ENCODE peak calls at places on chromosomes 16 and 17, in five cellular contexts. A, D, J, T and R are unnamed samples. For H3K4me1, the result is how much of the 10 kb centered on the place peaks cover.

GRCh38 chr16:57844416-57845030 is 42.2 kb upstream of the KIFC3 start:
- DNase-seq in A (no peak), D (no peak), J (no peak), T (no peak), R (no peak)

GRCh38 chr17:33469911-33470310 is 176.8 kb upstream of the ASIC2 start:
- DNase-seq in A (peak), D (no peak), J (no peak), T (no peak), R (no peak)

GRCh38 chr17:81722184-81723120 is 10.4 kb downstream of the SLC25A10 start:
- DNase-seq in A (peak), D (no peak), J (no peak), T (peak), R (no peak)

GRCh38 chr17:19002805-19003542 is 1.6 kb downstream of the FAM83G start:
- DNase-seq in A (peak), D (no peak), J (no peak), T (no peak), R (no peak)

GRCh38 chr16:49441366-49441780 is 67.8 kb downstream of the C16orf78 start:
- DNase-seq in A (peak), D (peak), J (peak), T (peak), R (peak)

GRCh38 chr17:81905993-81906392 is 4.0 kb downstream of the NPB start:
- DNase-seq in A (no peak), D (no peak), J (no peak), T (no peak), R (no peak)

GRCh38 chr17:77884967-77885641 is 73.4 kb upstream of the TNRC6C start:
- DNase-seq in A (no peak), D (no peak), J (no peak), T (no peak), R (no peak)

GRCh38 chr16:1777375-1778199 is 4.7 kb upstream of the MRPS34 start:
- DNase-seq in A (no peak), D (no peak), J (no peak), T (no peak), R (no peak)

GRCh38 chr16:88442811-88443576 is 10.1 kb upstream of the ZFPM1 start:
- DNase-seq in A (peak), D (peak), J (peak), T (peak), R (peak)

GRCh38 chr17:82882715-82883446 is 43.1 kb upstream of the ZNF750 start:
- DNase-seq in A (no peak), D (no peak), J (no peak), T (no peak), R (peak)

GRCh38 chr17:37461668-37462067 is 28.0 kb upstream of the DUSP14 start:
- DNase-seq in A (no peak), D (no peak), J (no peak), T (no peak), R (no peak)

GRCh38 chr17:32286518-32286900 is 20.9 kb downstream of the RHBDL3 start:
- DNase-seq in A (no peak), D (no peak), J (no peak), T (no peak), R (no peak)

GRCh38 chr17:5272313-5272712 is 9.8 kb upstream of the RABEP1 start:
- DNase-seq in A (no peak), D (no peak), J (no peak), T (no peak), R (no peak)

GRCh38 chr16:4787627-4788482 is at the start of gene SEPTIN12:
- DNase-seq in A (no peak), D (no peak), J (peak), T (no peak), R (no peak)

GRCh38 chr16:65229191-65229662 is 107.4 kb upstream of the CDH11 start:
- DNase-seq in A (peak), D (no peak), J (peak), T (no peak), R (no peak)

GRCh38 chr17:54891176-54891821 is 9.4 kb upstream of the TOM1L1 start:
- DNase-seq in A (peak), D (no peak), J (peak), T (peak), R (peak)

GRCh38 chr17:8345052-8345690 is 5.5 kb downstream of the ODF4 start:
- DNase-seq in A (no peak), D (no peak), J (no peak), T (no peak), R (no peak)

GRCh38 chr16:27239026-27239425 is 29.5 kb downstream of the NSMCE1 start:
- DNase-seq in A (no peak), D (no peak), J (no peak), T (no peak), R (no peak)

GRCh38 chr16:35148748-35149147 is 1689.3 kb downstream of the TP53TG3F start:
- DNase-seq in A (no peak), D (no peak), J (no peak), T (no peak), R (no peak)

GRCh38 chr17:29159286-29159860 is 20.8 kb downstream of the MYO18A start:
- DNase-seq in A (no peak), D (no peak), J (no peak), T (no peak), R (no peak)
- H3K27ac ChIP-seq in A (no peak), D (no peak), J (no peak), T (no peak), R (no peak)

DNA sequence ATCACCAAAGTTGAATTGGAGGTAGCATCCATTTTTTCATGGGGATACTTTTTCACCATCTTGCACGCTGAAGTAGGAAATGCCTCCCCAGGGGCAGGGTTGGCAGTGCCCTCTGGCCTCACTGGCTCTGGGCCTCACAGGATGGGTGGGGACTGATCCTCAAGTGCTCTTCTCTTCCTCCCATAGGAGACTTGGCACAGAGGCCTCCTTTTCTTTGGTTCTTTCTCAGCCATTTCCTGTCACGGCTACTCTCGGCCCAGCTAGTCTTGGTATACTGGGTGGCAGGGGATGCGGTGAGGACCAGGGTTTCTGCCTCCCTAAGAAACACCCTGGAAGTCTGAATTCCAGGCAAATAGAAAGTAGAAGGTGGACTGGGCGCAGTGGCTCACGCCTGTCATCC is 58.2 kb downstream of the PECAM1 start:
- DNase-seq in A (no peak), D (peak), J (no peak), T (no peak), R (no peak)
- H3K4me1 ChIP-seq in A (under half), D (half or more), J (under half), T (under half), R (under half)

GRCh38 chr17:61221181-61221580 is 178.5 kb upstream of the TBX2 start:
- DNase-seq in A (no peak), D (no peak), J (peak), T (no peak), R (no peak)
- H3K27ac ChIP-seq in A (no peak), D (no peak), J (peak), T (no peak), R (no peak)

DNA sequence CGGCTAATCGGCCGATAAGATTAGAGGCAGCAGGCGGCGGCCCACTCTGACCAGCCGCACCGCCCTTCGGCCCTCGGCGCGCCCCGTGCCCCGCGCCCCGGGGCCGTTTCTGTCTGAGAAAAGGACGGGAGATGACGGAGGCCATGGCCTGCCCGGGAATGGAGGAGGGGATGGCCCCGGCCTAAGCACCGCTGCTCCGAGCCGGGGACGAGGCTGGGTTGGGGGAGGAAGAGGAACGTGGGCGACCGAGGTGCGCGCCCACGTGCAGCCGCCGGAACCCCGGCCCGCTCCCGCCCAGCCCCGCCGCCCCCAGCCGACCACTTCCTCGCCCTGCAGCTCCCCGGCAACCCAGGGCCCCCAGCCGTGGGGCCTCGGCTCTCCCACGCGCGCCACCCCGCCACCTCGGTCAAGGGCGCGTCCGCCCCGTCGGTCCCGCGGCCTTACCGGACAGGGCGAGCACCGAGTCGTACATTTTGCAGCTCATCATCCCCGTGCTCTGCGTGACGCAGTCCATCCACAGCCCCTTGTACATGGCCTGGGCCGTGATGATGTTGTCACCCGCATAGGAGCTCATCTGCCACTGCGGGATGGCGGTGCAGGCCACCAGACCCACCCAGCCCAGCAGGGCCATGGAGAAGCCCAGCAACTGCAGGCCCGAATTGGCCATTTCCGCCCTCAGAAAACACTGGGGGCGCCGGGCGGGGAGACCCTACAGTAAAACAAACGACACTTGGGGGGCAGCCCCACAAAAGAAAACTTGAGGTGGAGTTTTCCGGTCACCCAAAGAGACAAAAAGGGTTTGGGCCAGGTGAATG is 694 bp downstream of the CLDN7 start:
- DNase-seq in A (no peak), D (no peak), J (peak), T (no peak), R (peak)
- H3K4me1 ChIP-seq in A (under half), D (under half), J (under half), T (under half), R (under half)

GRCh38 chr16:73000020-73000906 is 47.7 kb downstream of the ZFHX3 start:
- DNase-seq in A (peak), D (peak), J (no peak), T (no peak), R (no peak)

GRCh38 chr16:72996291-72997062 is 51.5 kb downstream of the ZFHX3 start:
- DNase-seq in A (no peak), D (no peak), J (no peak), T (no peak), R (no peak)

GRCh38 chr16:72995151-72995881 is 52.6 kb downstream of the ZFHX3 start:
- DNase-seq in A (no peak), D (no peak), J (peak), T (no peak), R (no peak)

GRCh38 chr16:72999541-73000019 is 48.3 kb downstream of the ZFHX3 start:
- DNase-seq in A (no peak), D (no peak), J (no peak), T (no peak), R (no peak)

GRCh38 chr16:72997141-72997542 is 50.8 kb downstream of the ZFHX3 start:
- DNase-seq in A (peak), D (no peak), J (no peak), T (no peak), R (no peak)
- H3K27ac ChIP-seq in A (no peak), D (no peak), J (no peak), T (no peak), R (no peak)

DNA sequence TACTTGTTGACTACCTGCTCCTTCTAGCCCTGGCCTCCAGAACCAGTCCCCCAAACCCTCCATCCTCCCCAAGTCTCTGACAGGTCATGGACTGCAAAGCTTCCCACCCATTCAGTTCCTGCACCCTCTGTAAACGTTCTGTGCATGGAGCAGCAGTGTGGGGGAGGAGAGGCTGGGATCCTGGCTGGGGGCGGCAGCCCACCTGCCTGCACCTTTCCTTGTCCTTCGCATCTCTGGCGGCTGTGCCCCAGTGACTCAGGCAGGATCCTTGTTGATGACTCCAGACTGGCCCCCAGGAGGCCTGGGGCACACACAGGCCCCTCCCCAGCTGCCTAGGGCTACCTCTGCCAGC is 1.6 kb upstream of the PKMYT1 start:
- DNase-seq in A (no peak), D (no peak), J (peak), T (no peak), R (no peak)
- H3K4me1 ChIP-seq in A (under half), D (half or more), J (under half), T (under half), R (under half)

GRCh38 chr17:63823659-63824331 is 3.4 kb upstream of the PSMC5 start:
- DNase-seq in A (no peak), D (no peak), J (no peak), T (no peak), R (no peak)
- H3K27ac ChIP-seq in A (no peak), D (no peak), J (no peak), T (no peak), R (no peak)